ENCODE peak calls at places on chromosomes 1 and 21, in six cellular contexts. W is AG10803, P is brain microvascular endothelial cell, O is WTC11, I is fibroblast of lung, Q is IMR-90. S is an unnamed sample.

GRCh38 chr1:230548997-230549396 is 93.3 kb upstream of the COG2 start:
- DNase-seq in I (no peak), P (no peak), Q (no peak), W (no peak), O (no peak), S (no peak)

GRCh38 chr1:97632776-97633175 is 288.1 kb downstream of the DPYD start:
- DNase-seq in I (peak; percentile 15), Q (no peak), O (no peak), W (no peak), P (no peak), S (no peak)

GRCh38 chr1:121546830-121547680 is 362.3 kb downstream of the SRGAP2C start:
- DNase-seq in P (no peak), Q (no peak), I (peak; percentile 54), O (no peak), W (peak; percentile 3), S (no peak)

GRCh38 chr1:211281322-211282022 is 22.3 kb downstream of the RCOR3 start:
- DNase-seq in P (no peak), Q (peak; percentile 34), O (no peak), I (peak; percentile 61), W (no peak), S (no peak)

GRCh38 chr1:19424651-19425570 is 60.4 kb downstream of the CAPZB start:
- DNase-seq in P (no peak), O (no peak), Q (no peak), I (no peak), W (no peak), S (no peak)

GRCh38 chr1:8026153-8026975 is at the start of gene ERRFI1:
- DNase-seq in W (peak; percentile 95), O (peak; percentile 94), I (peak; percentile 94), P (peak; percentile 89), Q (peak; percentile 93), S (peak; percentile 41)

GRCh38 chr21:37780991-37781983 is 135.0 kb downstream of the KCNJ6 start:
- DNase-seq in Q (no peak), O (no peak), I (no peak), P (no peak), W (peak; percentile 18), S (no peak)

GRCh38 chr21:33207471-33208149 is 22.1 kb upstream of the IFNAR2 start:
- DNase-seq in I (no peak), W (no peak), O (no peak), P (no peak), Q (no peak), S (no peak)

GRCh38 chr1:84782881-84783280 is 92.6 kb upstream of the SSX2IP start:
- DNase-seq in O (no peak), Q (no peak), W (no peak), I (no peak), P (no peak), S (no peak)

GRCh38 chr1:58919986-58920376 is 136.1 kb upstream of the JUN start:
- DNase-seq in I (no peak), P (no peak), Q (no peak), W (no peak), O (no peak), S (no peak)

GRCh38 chr1:47483651-47484050 is 45.8 kb downstream of the FOXD2 start:
- DNase-seq in O (no peak), P (no peak), I (no peak), W (no peak), Q (no peak), S (no peak)

GRCh38 chr21:38985423-38986378 is 180.0 kb downstream of the ETS2 start:
- DNase-seq in I (peak; percentile 91), O (no peak), W (peak; percentile 99), P (peak; percentile 60), Q (peak; percentile 93), S (no peak)

GRCh38 chr1:17122449-17123194 is 3.4 kb upstream of the PADI2 start:
- DNase-seq in Q (peak; percentile 81), W (peak; percentile 31), O (no peak), I (peak; percentile 51), P (peak; percentile 51), S (peak; percentile 52)

GRCh38 chr1:14113841-14114567 is 414.0 kb downstream of the PRDM2 start:
- DNase-seq in W (peak; percentile 58), I (peak; percentile 56), O (peak; percentile 80), P (no peak), Q (peak; percentile 13), S (no peak)

GRCh38 chr1:21302747-21303715 is 12.8 kb upstream of the ECE1 start:
- DNase-seq in P (no peak), I (peak; percentile 87), W (peak; percentile 96), O (no peak), Q (peak; percentile 93), S (no peak)

GRCh38 chr1:2311184-2312032 is 79.9 kb downstream of the MORN1 start:
- DNase-seq in P (peak; percentile 19), Q (peak; percentile 58), O (peak; percentile 81), W (peak; percentile 48), I (peak; percentile 57), S (no peak)

GRCh38 chr1:85806236-85806965 is 98.2 kb upstream of the ZNHIT6 start:
- DNase-seq in P (no peak), I (no peak), O (no peak), W (no peak), Q (peak; percentile 10), S (no peak)

GRCh38 chr1:202011994-202012393 is 1.6 kb downstream of the ELF3 start:
- DNase-seq in I (no peak), Q (no peak), P (no peak), W (no peak), O (no peak), S (no peak)

GRCh38 chr1:87284456-87285240 is 44.0 kb upstream of the LMO4 start:
- DNase-seq in O (no peak), W (no peak), I (peak; percentile 15), Q (peak; percentile 2), P (peak; percentile 29), S (no peak)

GRCh38 chr1:87278791-87279190 is 49.9 kb upstream of the LMO4 start:
- DNase-seq in Q (peak; percentile 16), O (no peak), P (no peak), I (peak; percentile 55), W (peak; percentile 28), S (no peak)

GRCh38 chr1:87279201-87279860 is 49.3 kb upstream of the LMO4 start:
- DNase-seq in W (peak; percentile 47), Q (peak; percentile 6), I (peak; percentile 67), P (peak; percentile 31), O (no peak), S (no peak)

GRCh38 chr1:87274851-87275250 is 53.8 kb upstream of the LMO4 start:
- DNase-seq in P (no peak), O (no peak), W (no peak), I (no peak), Q (no peak), S (no peak)

GRCh38 chr1:87279966-87280535 is 48.6 kb upstream of the LMO4 start:
- DNase-seq in W (no peak), P (no peak), Q (peak; percentile 16), I (peak; percentile 16), O (no peak), S (no peak)
- TF ChIP-seq CTCF in W (no peak), P (peak; percentile 6), Q (no peak), I (peak; percentile 19), O (no peak), S (no peak)

DNA sequence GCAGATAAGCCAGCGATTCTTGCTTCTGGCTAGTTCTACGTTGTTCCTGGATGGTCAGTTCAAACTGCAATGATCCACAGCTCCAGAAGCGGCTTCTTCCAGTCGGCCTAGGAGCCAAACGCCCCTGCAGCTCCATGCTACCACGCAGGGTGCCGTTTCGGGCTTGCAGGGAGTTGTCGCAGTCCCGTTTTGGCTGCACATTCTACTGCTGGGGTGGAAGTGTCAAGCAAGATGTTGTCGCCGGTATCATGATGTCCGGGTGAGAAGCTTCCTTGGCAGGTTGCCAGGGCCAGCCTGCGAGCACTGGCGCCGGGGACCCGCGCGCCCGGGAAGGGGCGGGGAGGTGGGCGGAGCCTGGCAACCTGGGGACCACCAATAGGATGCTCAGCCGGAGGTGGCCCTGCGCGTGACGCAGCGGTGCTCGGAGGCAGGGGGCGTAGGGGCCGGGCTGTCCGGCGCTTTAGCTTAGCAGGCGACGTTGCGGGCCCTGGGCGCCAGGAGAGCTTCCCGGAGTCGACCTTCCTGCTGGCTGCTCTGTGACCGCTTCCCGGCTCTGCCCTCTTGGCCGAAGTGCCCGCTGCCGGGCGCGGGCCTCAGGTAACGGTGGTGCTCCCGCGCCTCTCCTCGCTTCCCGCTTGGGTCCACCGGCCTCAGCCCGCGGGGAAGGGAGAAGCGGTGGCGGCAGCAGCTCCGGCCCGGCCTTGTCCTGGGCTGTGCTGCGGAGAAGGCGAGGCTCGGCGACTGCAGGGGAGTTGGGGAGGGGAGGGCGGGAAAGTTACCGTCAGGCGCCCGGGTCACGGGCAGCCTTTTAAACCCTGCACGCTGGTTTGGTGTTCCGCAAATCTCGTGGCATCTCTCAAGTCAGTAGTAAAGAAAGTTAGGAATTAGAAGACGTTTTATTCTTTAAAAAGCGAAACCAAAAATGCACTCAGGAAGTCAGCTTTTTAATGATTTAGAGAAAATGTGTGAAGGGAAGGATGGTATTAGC is at the start of gene SOAT1:
- DNase-seq in W (peak; percentile 84), Q (peak; percentile 88), I (peak; percentile 90), P (peak; percentile 81), O (peak; percentile 96), S (peak; percentile 92)
- TF ChIP-seq CTCF in W (peak; percentile 15), Q (peak; percentile 18), I (no peak), P (peak; percentile 21), O (no peak), S (peak; percentile 2)

GRCh38 chr1:100750002-100750885 is 30.7 kb downstream of the VCAM1 start:
- DNase-seq in W (no peak), Q (no peak), P (no peak), I (no peak), O (peak; percentile 33), S (no peak)
- TF ChIP-seq CTCF in W (no peak), Q (no peak), P (no peak), I (no peak), O (no peak), S (no peak)

GRCh38 chr1:56147459-56147858 is 431.9 kb downstream of the PLPP3 start:
- DNase-seq in Q (no peak), P (no peak), W (no peak), O (no peak), I (no peak), S (no peak)

GRCh38 chr1:56150441-56151215 is 428.7 kb downstream of the PLPP3 start:
- DNase-seq in P (no peak), Q (no peak), O (no peak), W (peak; percentile 69), I (no peak), S (no peak)

GRCh38 chr1:56149761-56150160 is 429.6 kb downstream of the PLPP3 start:
- DNase-seq in W (peak; percentile 10), O (no peak), I (no peak), Q (peak; percentile 26), P (no peak), S (no peak)

GRCh38 chr1:56147020-56147419 is 432.3 kb downstream of the PLPP3 start:
- DNase-seq in I (no peak), P (no peak), Q (no peak), O (no peak), W (no peak), S (no peak)

DNA sequence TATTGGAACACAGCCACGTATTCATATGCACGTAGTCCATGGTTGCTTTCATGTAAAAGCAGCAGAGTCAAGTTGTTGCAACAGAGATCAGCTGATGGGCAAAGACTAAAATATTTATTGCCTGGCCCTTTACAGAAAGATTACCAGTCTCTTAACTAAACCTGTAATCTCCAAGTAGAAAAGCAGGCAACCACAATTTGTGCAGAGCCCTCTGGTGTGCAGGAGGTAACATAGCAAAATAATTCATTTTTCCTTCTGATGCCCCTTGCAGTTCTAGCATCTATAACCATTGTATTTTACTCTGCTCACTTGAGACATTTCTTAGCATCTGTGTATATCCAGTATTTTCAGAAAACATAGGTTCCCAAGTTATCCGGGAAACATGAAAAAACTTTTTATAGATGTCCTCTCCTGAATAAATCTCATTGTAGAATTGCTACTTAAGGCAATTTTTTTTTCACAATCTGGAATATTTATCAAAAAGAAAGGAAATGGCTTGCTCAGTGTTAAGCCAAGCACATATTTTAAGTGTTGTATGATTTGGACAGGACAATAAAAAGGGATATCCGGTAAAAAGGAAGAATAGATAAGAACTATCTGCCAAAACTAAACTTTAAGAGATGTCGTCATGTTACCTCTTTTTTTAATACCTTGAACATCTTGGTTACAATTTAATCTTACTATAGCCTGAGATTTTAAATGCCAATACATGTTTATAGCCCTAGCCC is 430.7 kb downstream of the PLPP3 start:
- DNase-seq in P (no peak), I (no peak), W (no peak), Q (no peak), O (no peak), S (no peak)
- TF ChIP-seq CTCF in P (no peak), I (no peak), W (no peak), Q (no peak), O (no peak), S (no peak)